ENCODE peak calls at places on chromosomes 5 and 9, in nine cellular contexts. One of them, this sample, is unnamed.

GRCh38 chr5:132421442-132421841 is 51.9 kb downstream of the SLC22A5 start:
- DNase-seq in IMR-90: no peak
- DNase-seq in ovary: no peak
- DNase-seq in tibial nerve: no peak
- DNase-seq in A549: no peak
- DNase-seq in uterus: no peak
- DNase-seq in thyroid gland: no peak
- DNase-seq in sigmoid colon: no peak
- DNase-seq in transverse colon: no peak
- DNase-seq in this sample: no peak

GRCh38 chr5:1661311-1661710 is 137.6 kb upstream of the LPCAT1 start:
- DNase-seq in IMR-90: no peak
- DNase-seq in ovary: no peak
- DNase-seq in tibial nerve: no peak
- DNase-seq in A549: no peak
- DNase-seq in uterus: no peak
- DNase-seq in thyroid gland: no peak
- DNase-seq in sigmoid colon: peak
- DNase-seq in transverse colon: no peak
- DNase-seq in this sample: no peak

GRCh38 chr9:119458068-119458467 is 88.8 kb upstream of the BRINP1 start:
- DNase-seq in IMR-90: no peak
- DNase-seq in ovary: no peak
- DNase-seq in tibial nerve: no peak
- DNase-seq in A549: no peak
- DNase-seq in uterus: no peak
- DNase-seq in thyroid gland: no peak
- DNase-seq in sigmoid colon: no peak
- DNase-seq in transverse colon: no peak
- DNase-seq in this sample: no peak

GRCh38 chr5:159210846-159211245 is 1.5 kb upstream of the RNF145 start:
- DNase-seq in IMR-90: no peak
- DNase-seq in ovary: no peak
- DNase-seq in tibial nerve: no peak
- DNase-seq in A549: no peak
- DNase-seq in uterus: no peak
- DNase-seq in thyroid gland: no peak
- DNase-seq in sigmoid colon: no peak
- DNase-seq in transverse colon: no peak
- DNase-seq in this sample: no peak

GRCh38 chr5:124701873-124702272 is 44.6 kb downstream of the ZNF608 start:
- DNase-seq in IMR-90: no peak
- DNase-seq in ovary: no peak
- DNase-seq in tibial nerve: no peak
- DNase-seq in A549: no peak
- DNase-seq in uterus: no peak
- DNase-seq in thyroid gland: no peak
- DNase-seq in sigmoid colon: no peak
- DNase-seq in transverse colon: no peak
- DNase-seq in this sample: no peak

GRCh38 chr9:105173836-105174235 is 70.6 kb upstream of the SLC44A1 start:
- DNase-seq in IMR-90: no peak
- DNase-seq in ovary: no peak
- DNase-seq in tibial nerve: no peak
- DNase-seq in A549: no peak
- DNase-seq in uterus: no peak
- DNase-seq in thyroid gland: no peak
- DNase-seq in sigmoid colon: no peak
- DNase-seq in transverse colon: no peak
- DNase-seq in this sample: no peak

GRCh38 chr9:76371901-76372300 is 22.3 kb downstream of the RFK start:
- DNase-seq in IMR-90: peak
- DNase-seq in ovary: no peak
- DNase-seq in tibial nerve: no peak
- DNase-seq in A549: no peak
- DNase-seq in uterus: no peak
- DNase-seq in thyroid gland: no peak
- DNase-seq in sigmoid colon: no peak
- DNase-seq in transverse colon: no peak
- DNase-seq in this sample: no peak

GRCh38 chr9:137759649-137760321 is 117.8 kb upstream of the CACNA1B start:
- DNase-seq in IMR-90: no peak
- DNase-seq in ovary: no peak
- DNase-seq in tibial nerve: no peak
- DNase-seq in A549: no peak
- DNase-seq in uterus: no peak
- DNase-seq in thyroid gland: no peak
- DNase-seq in sigmoid colon: peak
- DNase-seq in transverse colon: no peak
- DNase-seq in this sample: no peak

GRCh38 chr9:121744002-121744686 is 92.7 kb downstream of the DAB2IP start:
- DNase-seq in IMR-90: peak
- DNase-seq in ovary: peak
- DNase-seq in tibial nerve: peak
- DNase-seq in A549: peak
- DNase-seq in uterus: peak
- DNase-seq in thyroid gland: peak
- DNase-seq in sigmoid colon: peak
- DNase-seq in transverse colon: peak
- DNase-seq in this sample: peak

GRCh38 chr9:96420468-96421219 is 2.5 kb upstream of the ZNF367 start:
- DNase-seq in IMR-90: peak
- DNase-seq in ovary: no peak
- DNase-seq in tibial nerve: no peak
- DNase-seq in A549: peak
- DNase-seq in uterus: peak
- DNase-seq in thyroid gland: peak
- DNase-seq in sigmoid colon: no peak
- DNase-seq in transverse colon: peak
- DNase-seq in this sample: no peak

GRCh38 chr9:68500457-68501158 is 40.1 kb downstream of the TMEM252 start:
- DNase-seq in IMR-90: peak
- DNase-seq in ovary: no peak
- DNase-seq in tibial nerve: no peak
- DNase-seq in A549: peak
- DNase-seq in uterus: peak
- DNase-seq in thyroid gland: no peak
- DNase-seq in sigmoid colon: no peak
- DNase-seq in transverse colon: no peak
- DNase-seq in this sample: no peak

GRCh38 chr9:2477755-2478154 is 143.8 kb upstream of the VLDLR start:
- DNase-seq in IMR-90: peak
- DNase-seq in ovary: no peak
- DNase-seq in tibial nerve: no peak
- DNase-seq in A549: no peak
- DNase-seq in uterus: no peak
- DNase-seq in thyroid gland: no peak
- DNase-seq in sigmoid colon: no peak
- DNase-seq in transverse colon: no peak
- DNase-seq in this sample: no peak

GRCh38 chr9:131839281-131840084 is 99.6 kb upstream of the RAPGEF1 start:
- DNase-seq in IMR-90: peak
- DNase-seq in ovary: no peak
- DNase-seq in tibial nerve: peak
- DNase-seq in A549: no peak
- DNase-seq in uterus: no peak
- DNase-seq in thyroid gland: no peak
- DNase-seq in sigmoid colon: no peak
- DNase-seq in transverse colon: peak
- DNase-seq in this sample: no peak

GRCh38 chr9:120936011-120936763 is 9.6 kb upstream of the TRAF1 start:
- DNase-seq in IMR-90: peak
- DNase-seq in ovary: peak
- DNase-seq in tibial nerve: peak
- DNase-seq in A549: peak
- DNase-seq in uterus: peak
- DNase-seq in thyroid gland: peak
- DNase-seq in sigmoid colon: peak
- DNase-seq in transverse colon: peak
- DNase-seq in this sample: peak

DNA sequence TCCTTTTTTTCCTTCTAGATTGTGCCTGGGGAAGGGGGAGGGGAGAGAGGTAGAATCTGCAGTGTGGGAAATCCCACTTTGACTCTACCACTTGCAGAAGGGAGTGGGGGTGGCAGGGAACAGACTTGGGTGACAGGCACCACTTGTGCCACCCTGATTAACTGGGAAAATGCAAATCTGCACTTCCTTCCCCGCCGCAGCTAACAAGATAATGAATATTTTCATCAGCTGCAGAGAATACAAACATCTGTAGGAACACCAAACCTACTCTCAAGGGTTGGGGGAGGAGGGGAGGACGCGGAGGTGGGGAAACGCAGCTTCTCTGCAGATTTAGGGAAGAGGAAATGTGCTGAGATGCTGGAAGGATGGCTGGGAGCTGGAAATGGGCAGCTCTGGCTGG is 73.5 kb downstream of the TRIM32 start:
- DNase-seq in IMR-90: no peak
- DNase-seq in ovary: no peak
- DNase-seq in tibial nerve: no peak
- DNase-seq in A549: no peak
- DNase-seq in uterus: no peak
- DNase-seq in thyroid gland: no peak
- DNase-seq in sigmoid colon: no peak
- DNase-seq in transverse colon: no peak
- DNase-seq in this sample: no peak
- H3K4me3 ChIP-seq in IMR-90: no peak
- H3K4me3 ChIP-seq in ovary: no peak
- H3K4me3 ChIP-seq in tibial nerve: no peak
- H3K4me3 ChIP-seq in A549: no peak
- H3K4me3 ChIP-seq in uterus: no peak
- H3K4me3 ChIP-seq in thyroid gland: no peak
- H3K4me3 ChIP-seq in sigmoid colon: no peak
- H3K4me3 ChIP-seq in transverse colon: no peak
- H3K4me3 ChIP-seq in this sample: no peak

DNA sequence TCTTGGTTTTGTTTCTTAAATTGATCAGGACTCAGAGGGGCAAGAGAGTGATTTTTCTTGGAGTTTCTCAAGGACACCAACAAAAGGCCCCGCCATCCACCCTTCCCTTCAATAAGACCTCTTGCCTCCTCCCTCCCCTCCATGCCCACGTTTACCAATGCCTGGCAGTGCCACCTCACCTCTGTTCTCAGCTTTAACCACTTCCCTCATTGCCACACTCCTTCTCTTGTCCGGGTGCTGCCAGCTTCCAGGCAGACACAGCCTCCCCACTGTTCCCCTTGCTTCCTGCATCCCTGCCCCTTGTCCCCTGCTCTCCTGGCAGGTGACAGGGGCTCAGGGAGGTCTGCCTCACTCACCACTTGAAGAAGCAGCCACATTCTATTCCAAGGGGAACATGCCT is 90.8 kb downstream of the LHX2 start:
- DNase-seq in IMR-90: no peak
- DNase-seq in ovary: no peak
- DNase-seq in tibial nerve: no peak
- DNase-seq in A549: no peak
- DNase-seq in uterus: no peak
- DNase-seq in thyroid gland: no peak
- DNase-seq in sigmoid colon: no peak
- DNase-seq in transverse colon: no peak
- DNase-seq in this sample: no peak
- TF ChIP-seq POLR2A in IMR-90: no peak
- TF ChIP-seq POLR2A in ovary: no peak
- TF ChIP-seq POLR2A in tibial nerve: no peak
- TF ChIP-seq POLR2A in A549: no peak
- TF ChIP-seq POLR2A in uterus: no peak
- TF ChIP-seq POLR2A in thyroid gland: no peak
- TF ChIP-seq POLR2A in sigmoid colon: no peak
- TF ChIP-seq POLR2A in transverse colon: no peak
- TF ChIP-seq POLR2A in this sample: no peak

DNA sequence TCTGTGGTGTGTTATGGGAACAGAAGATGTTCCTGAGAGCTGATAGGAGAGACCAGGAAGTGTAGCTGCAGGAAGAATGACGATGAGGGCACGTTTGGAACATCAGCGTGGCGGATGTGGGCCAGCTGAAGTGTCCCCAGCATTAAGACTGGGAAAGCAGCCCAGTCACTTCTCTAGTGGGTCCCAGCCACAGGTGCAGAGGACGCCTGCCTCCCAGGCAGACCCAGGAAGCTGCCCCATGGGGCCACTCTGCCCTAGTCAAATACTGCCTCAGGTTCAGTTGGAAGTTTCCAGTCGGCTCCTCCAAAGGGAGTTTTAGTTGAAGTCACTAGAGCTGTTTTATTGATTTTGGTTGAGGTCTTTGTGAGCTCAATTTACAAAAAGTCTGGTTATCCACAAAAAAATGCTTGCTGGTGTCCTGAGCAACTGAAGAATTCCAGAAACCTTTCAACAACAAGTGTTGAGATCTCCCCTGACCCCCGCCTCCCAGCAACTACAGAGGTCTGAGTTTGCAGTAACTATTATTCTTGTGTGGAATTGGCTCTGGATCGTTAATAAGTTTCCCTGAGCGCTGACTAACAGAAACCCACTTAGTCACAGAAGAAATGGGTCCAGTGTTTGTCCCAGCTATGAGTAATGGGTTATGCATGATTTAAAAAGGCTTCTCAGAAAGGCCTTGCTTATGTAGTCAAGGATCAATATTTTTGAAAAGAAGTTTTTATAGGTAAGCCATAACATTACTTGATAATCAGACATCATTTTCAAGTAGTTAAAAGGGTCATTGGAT is 294.1 kb downstream of the FANCC start:
- DNase-seq in IMR-90: peak
- DNase-seq in ovary: no peak
- DNase-seq in tibial nerve: no peak
- DNase-seq in A549: peak
- DNase-seq in uterus: no peak
- DNase-seq in thyroid gland: peak
- DNase-seq in sigmoid colon: no peak
- DNase-seq in transverse colon: no peak
- DNase-seq in this sample: no peak
- H3K4me3 ChIP-seq in IMR-90: no peak
- H3K4me3 ChIP-seq in ovary: no peak
- H3K4me3 ChIP-seq in tibial nerve: no peak
- H3K4me3 ChIP-seq in A549: peak
- H3K4me3 ChIP-seq in uterus: peak
- H3K4me3 ChIP-seq in thyroid gland: no peak
- H3K4me3 ChIP-seq in sigmoid colon: no peak
- H3K4me3 ChIP-seq in transverse colon: no peak
- H3K4me3 ChIP-seq in this sample: no peak

DNA sequence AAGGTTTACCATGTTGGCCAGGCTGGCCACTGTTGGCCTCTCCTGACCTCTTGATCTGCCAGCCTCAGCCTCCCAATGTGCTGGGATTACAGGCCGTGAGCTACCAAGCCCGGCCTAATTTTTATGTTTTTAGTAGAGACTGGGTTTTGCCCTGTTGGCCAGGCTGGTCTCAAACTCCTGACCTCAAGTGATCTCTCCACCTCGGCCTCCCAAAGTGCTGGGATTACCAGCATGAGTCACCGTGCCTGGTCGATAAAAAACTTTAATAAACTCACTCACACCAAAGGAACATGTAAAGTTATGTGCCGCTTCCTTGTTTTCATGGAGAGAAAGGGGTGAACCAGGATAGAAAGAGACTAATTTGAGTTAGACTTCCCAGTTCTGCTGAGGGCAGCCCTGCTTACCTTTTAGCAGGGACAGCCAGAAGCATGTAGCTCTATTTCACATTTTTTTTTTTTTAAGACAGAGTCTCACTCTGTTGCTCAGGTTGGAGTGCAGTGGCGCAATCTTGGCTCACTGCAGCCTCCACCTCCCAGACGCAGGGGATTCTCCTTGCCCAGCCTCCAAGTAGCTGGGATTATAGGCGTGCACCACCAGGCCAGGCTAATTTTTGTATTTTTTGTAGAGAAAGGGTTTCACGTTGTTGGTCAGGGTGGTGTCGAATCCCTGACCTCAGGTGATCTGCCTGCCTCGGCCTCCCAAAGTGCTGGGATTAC is 11.4 kb upstream of the HAUS6 start:
- DNase-seq in IMR-90: no peak
- DNase-seq in ovary: no peak
- DNase-seq in tibial nerve: no peak
- DNase-seq in A549: no peak
- DNase-seq in uterus: no peak
- DNase-seq in thyroid gland: no peak
- DNase-seq in sigmoid colon: no peak
- DNase-seq in transverse colon: no peak
- DNase-seq in this sample: no peak
- TF ChIP-seq POLR2A in IMR-90: no peak
- TF ChIP-seq POLR2A in ovary: no peak
- TF ChIP-seq POLR2A in tibial nerve: no peak
- TF ChIP-seq POLR2A in A549: no peak
- TF ChIP-seq POLR2A in uterus: no peak
- TF ChIP-seq POLR2A in thyroid gland: no peak
- TF ChIP-seq POLR2A in sigmoid colon: no peak
- TF ChIP-seq POLR2A in transverse colon: no peak
- TF ChIP-seq POLR2A in this sample: no peak

This sample was measured in right lobe of liver.